ENCODE peak calls at places on chromosomes 4 and X, in six cellular contexts. U, N, Z, T, H and X are unnamed samples.
A peak's percentile ranks its signal among the peaks of the same experiment; 100 is the strongest.

GRCh38 chr4:1211951-1212545 is 36.9 kb downstream of the CTBP1 start:
- DNase-seq in U (no peak), N (no peak), Z (peak; percentile 95), T (no peak), H (no peak), X (no peak)

GRCh38 chr4:187380181-187380581 is 615.4 kb upstream of the ZFP42 start:
- DNase-seq in U (peak; percentile 6), N (peak; percentile 77), Z (no peak), T (peak; percentile 63), H (peak; percentile 55), X (no peak)

GRCh38 chrX:46837543-46838481 is 969 bp downstream of the RP2 start:
- DNase-seq in U (peak; percentile 41), N (no peak), Z (no peak), T (peak; percentile 60), H (peak; percentile 26), X (no peak)

GRCh38 chr4:112951362-112951962 is 98.0 kb upstream of the ANK2 start:
- DNase-seq in U (peak; percentile 19), N (no peak), Z (no peak), T (peak; percentile 62), H (peak; percentile 13), X (no peak)

GRCh38 chrX:45714864-45715263 is 514.2 kb upstream of the DIPK2B start:
- DNase-seq in U (peak; percentile 56), N (no peak), Z (no peak), T (no peak), H (no peak), X (no peak)

GRCh38 chr4:131426023-131426758 is 1722.9 kb upstream of the PCDH10 start:
- DNase-seq in U (no peak), N (no peak), Z (no peak), T (no peak), H (no peak), X (no peak)

GRCh38 chr4:142194905-142195304 is 558.5 kb downstream of the IL15 start:
- DNase-seq in U (peak; percentile 6), N (no peak), Z (no peak), T (no peak), H (no peak), X (no peak)

GRCh38 chr4:26787461-26788340 is 72.9 kb upstream of the STIM2 start:
- DNase-seq in U (peak; percentile 49), N (peak; percentile 70), Z (peak; percentile 77), T (peak; percentile 95), H (peak; percentile 88), X (no peak)

GRCh38 chrX:70174754-70175153 is 2.5 kb upstream of the DGAT2L6 start:
- DNase-seq in U (peak; percentile 74), N (no peak), Z (peak; percentile 59), T (no peak), H (no peak), X (no peak)

GRCh38 chrX:13750204-13750603 is 15.7 kb downstream of the OFD1 start:
- DNase-seq in U (peak; percentile 60), N (no peak), Z (peak; percentile 39), T (peak; percentile 86), H (peak; percentile 64), X (no peak)

GRCh38 chrX:46255066-46255465 is 290.2 kb downstream of the ZNF674 start:
- DNase-seq in U (no peak), N (no peak), Z (no peak), T (no peak), H (no peak), X (no peak)

GRCh38 chr4:159308571-159309340 is 205.9 kb downstream of the RAPGEF2 start:
- DNase-seq in U (no peak), N (no peak), Z (no peak), T (no peak), H (no peak), X (no peak)

GRCh38 chr4:145681518-145681917 is 1.6 kb downstream of the C4orf51 start:
- DNase-seq in U (no peak), N (no peak), Z (no peak), T (no peak), H (no peak), X (no peak)

GRCh38 chr4:8282742-8283141 is 13.2 kb downstream of the HTRA3 start:
- DNase-seq in U (no peak), N (no peak), Z (no peak), T (no peak), H (no peak), X (no peak)

GRCh38 chr4:83389756-83390505 is 55.3 kb upstream of the HPSE start:
- DNase-seq in U (no peak), N (no peak), Z (no peak), T (no peak), H (no peak), X (no peak)

GRCh38 chr4:8162625-8163024 is 4.0 kb upstream of the ABLIM2 start:
- DNase-seq in U (no peak), N (no peak), Z (no peak), T (peak; percentile 56), H (peak; percentile 91), X (no peak)

GRCh38 chrX:84168095-84168494 is 19.9 kb downstream of the RPS6KA6 start:
- DNase-seq in U (no peak), N (no peak), Z (no peak), T (no peak), H (no peak), X (no peak)

GRCh38 chr4:91099666-91100065 is 972.5 kb downstream of the CCSER1 start:
- DNase-seq in U (no peak), N (no peak), Z (no peak), T (no peak), H (no peak), X (no peak)

GRCh38 chr4:63233679-63234078 is 1175.6 kb downstream of the TECRL start:
- DNase-seq in U (no peak), N (no peak), Z (no peak), T (no peak), H (no peak), X (no peak)

GRCh38 chr4:105274090-105274489 is 127.4 kb downstream of the TET2 start:
- DNase-seq in U (no peak), N (no peak), Z (no peak), T (no peak), H (no peak), X (no peak)
- H3K9me3 ChIP-seq in U (no peaks in the 10 kb centered on the region), N (no peaks in the 10 kb centered on the region), Z (no peaks in the 10 kb centered on the region), T (no peaks in the 10 kb centered on the region), H (no peaks in the 10 kb centered on the region), X (no peaks in the 10 kb centered on the region)

DNA sequence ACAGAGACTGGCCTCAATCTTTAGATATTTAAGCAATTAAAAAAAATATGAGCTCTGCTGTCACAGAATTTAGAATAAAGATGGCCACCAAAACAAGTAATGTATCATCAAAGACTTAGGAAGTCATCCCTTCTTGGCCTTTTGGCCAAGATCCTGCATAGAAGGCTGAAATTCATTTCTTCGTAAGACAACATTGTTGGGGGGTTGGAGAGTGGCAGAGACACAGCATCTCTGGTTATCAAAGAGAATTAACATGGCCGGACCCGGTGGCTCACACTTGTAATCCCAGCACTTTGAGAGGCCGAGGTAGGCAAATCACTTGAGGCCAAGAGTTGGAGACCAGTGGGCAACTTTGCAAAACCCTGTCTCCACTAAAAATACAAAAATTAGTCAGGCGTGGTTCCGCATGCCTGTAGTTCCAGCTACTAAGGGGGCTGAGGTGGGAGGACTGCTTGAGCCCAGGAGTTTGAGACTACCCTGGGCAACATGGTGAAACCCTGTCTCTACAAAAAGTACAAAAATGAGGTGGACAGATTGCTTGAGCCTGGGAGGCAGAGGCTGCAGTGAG is 4.0 kb downstream of the PPM1K start:
- DNase-seq in U (no peak), N (no peak), Z (no peak), T (peak; percentile 89), H (peak; percentile 74), X (no peak)
- H3K9me3 ChIP-seq in U (no peaks in the 10 kb centered on the region), N (peaks cover 8% of the 10 kb centered on the region), Z (no peaks in the 10 kb centered on the region), T (no peaks in the 10 kb centered on the region), H (no peaks in the 10 kb centered on the region), X (no peaks in the 10 kb centered on the region)

DNA sequence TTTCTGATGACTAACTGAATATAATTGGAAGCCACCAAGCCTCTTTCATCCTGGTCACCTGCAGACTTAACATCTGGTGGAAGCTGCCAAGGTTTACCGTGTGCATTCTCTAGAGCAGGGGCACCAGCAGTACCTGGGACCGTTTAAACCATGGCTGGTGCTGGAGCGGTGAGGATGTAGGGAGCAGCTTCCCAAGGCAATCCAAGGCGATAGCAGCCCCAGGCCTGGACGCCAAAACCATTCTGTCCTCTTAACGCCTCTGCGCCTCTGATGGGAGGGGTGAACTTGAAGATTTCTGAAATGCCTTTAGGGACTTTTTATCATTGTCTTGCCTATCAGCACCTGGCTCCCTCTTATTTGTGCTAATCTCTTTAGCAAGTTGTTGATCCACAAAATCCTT is 37.3 kb upstream of the SPANXN2 start:
- DNase-seq in U (no peak), N (no peak), Z (no peak), T (no peak), H (no peak), X (no peak)
- H3K9me3 ChIP-seq in U (no peaks in the 10 kb centered on the region), N (peaks cover 22% of the 10 kb centered on the region), Z (no peaks in the 10 kb centered on the region), T (peaks cover 5% of the 10 kb centered on the region), H (no peaks in the 10 kb centered on the region), X (no peaks in the 10 kb centered on the region)

DNA sequence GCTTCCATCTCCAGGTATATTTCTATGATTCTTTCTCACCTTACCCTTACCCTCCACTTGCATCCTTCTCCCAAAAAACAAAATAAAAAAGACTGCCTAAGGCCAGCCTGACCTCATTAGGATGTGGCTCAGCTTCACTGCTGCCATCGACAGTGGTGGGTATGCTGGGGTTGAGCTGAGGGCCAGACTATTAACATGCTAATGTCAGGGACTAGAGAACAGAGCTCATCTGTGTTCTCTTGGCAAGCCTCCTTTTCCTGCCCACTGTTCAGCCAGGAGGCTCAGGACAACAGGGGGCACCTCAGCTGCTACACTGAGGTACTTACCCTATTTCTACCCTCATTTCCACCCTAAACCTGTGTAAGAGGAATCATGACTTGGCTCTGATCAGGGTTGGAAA is 59.3 kb downstream of the MSN start:
- DNase-seq in U (no peak), N (peak; percentile 33), Z (no peak), T (no peak), H (no peak), X (no peak)
- H3K9me3 ChIP-seq in U (no peaks in the 10 kb centered on the region), N (peaks cover 46% of the 10 kb centered on the region), Z (no peaks in the 10 kb centered on the region), T (no peaks in the 10 kb centered on the region), H (no peaks in the 10 kb centered on the region), X (no peaks in the 10 kb centered on the region)